ENCODE peak calls at places on chromosomes 13 and 19, in four cellular contexts. One of them, this sample, is unnamed.

GRCh38 chr19:40489882-40490230 is 23.1 kb downstream of the SPTBN4 start:
- DNase-seq in hippocampal formation: no peak
- DNase-seq in HT1080: no peak
- DNase-seq in stimulated activated CD4-positive, alpha-beta T cell treated with anti-CD3 and anti-CD28 coated beads, Interleukin-4, amount 100 ng/mL, for 1 hour: no peak
- DNase-seq in this sample: no peak

GRCh38 chr13:72643339-72643989 is 84.0 kb downstream of the MZT1 start:
- DNase-seq in HT1080: no peak
- DNase-seq in stimulated activated CD4-positive, alpha-beta T cell treated with anti-CD3 and anti-CD28 coated beads, Interleukin-4, amount 100 ng/mL, for 1 hour: peak
- DNase-seq in hippocampal formation: no peak
- DNase-seq in this sample: no peak

GRCh38 chr19:12647047-12647446 is 19.5 kb downstream of the MAN2B1 start:
- DNase-seq in stimulated activated CD4-positive, alpha-beta T cell treated with anti-CD3 and anti-CD28 coated beads, Interleukin-4, amount 100 ng/mL, for 1 hour: no peak
- DNase-seq in hippocampal formation: no peak
- DNase-seq in HT1080: no peak
- DNase-seq in this sample: no peak

GRCh38 chr13:69292789-69293425 is 814.7 kb upstream of the ATXN8OS start:
- DNase-seq in HT1080: no peak
- DNase-seq in hippocampal formation: no peak
- DNase-seq in stimulated activated CD4-positive, alpha-beta T cell treated with anti-CD3 and anti-CD28 coated beads, Interleukin-4, amount 100 ng/mL, for 1 hour: no peak
- DNase-seq in this sample: no peak

GRCh38 chr13:110113284-110113764 is 193.6 kb downstream of the COL4A1 start:
- DNase-seq in hippocampal formation: no peak
- DNase-seq in HT1080: peak
- DNase-seq in stimulated activated CD4-positive, alpha-beta T cell treated with anti-CD3 and anti-CD28 coated beads, Interleukin-4, amount 100 ng/mL, for 1 hour: no peak
- DNase-seq in this sample: no peak

GRCh38 chr13:93169980-93170379 is 56.6 kb upstream of the GPC6 start:
- DNase-seq in HT1080: peak
- DNase-seq in hippocampal formation: no peak
- DNase-seq in stimulated activated CD4-positive, alpha-beta T cell treated with anti-CD3 and anti-CD28 coated beads, Interleukin-4, amount 100 ng/mL, for 1 hour: no peak
- DNase-seq in this sample: no peak

GRCh38 chr13:73200432-73200831 is 141.6 kb downstream of the KLF5 start:
- DNase-seq in stimulated activated CD4-positive, alpha-beta T cell treated with anti-CD3 and anti-CD28 coated beads, Interleukin-4, amount 100 ng/mL, for 1 hour: no peak
- DNase-seq in HT1080: no peak
- DNase-seq in hippocampal formation: no peak
- DNase-seq in this sample: no peak

GRCh38 chr19:54203151-54203611 is 2.5 kb downstream of the RPS9 start:
- DNase-seq in hippocampal formation: no peak
- DNase-seq in stimulated activated CD4-positive, alpha-beta T cell treated with anti-CD3 and anti-CD28 coated beads, Interleukin-4, amount 100 ng/mL, for 1 hour: no peak
- DNase-seq in HT1080: no peak
- DNase-seq in this sample: no peak

GRCh38 chr13:44305845-44306244 is 67.8 kb upstream of the SERP2 start:
- DNase-seq in stimulated activated CD4-positive, alpha-beta T cell treated with anti-CD3 and anti-CD28 coated beads, Interleukin-4, amount 100 ng/mL, for 1 hour: no peak
- DNase-seq in hippocampal formation: no peak
- DNase-seq in HT1080: no peak
- DNase-seq in this sample: no peak

GRCh38 chr13:60372141-60372540 is 24.9 kb upstream of the TDRD3 start:
- DNase-seq in hippocampal formation: no peak
- DNase-seq in stimulated activated CD4-positive, alpha-beta T cell treated with anti-CD3 and anti-CD28 coated beads, Interleukin-4, amount 100 ng/mL, for 1 hour: no peak
- DNase-seq in HT1080: no peak
- DNase-seq in this sample: no peak

GRCh38 chr19:41376241-41376997 is at the start of gene TMEM91:
- DNase-seq in hippocampal formation: no peak
- DNase-seq in stimulated activated CD4-positive, alpha-beta T cell treated with anti-CD3 and anti-CD28 coated beads, Interleukin-4, amount 100 ng/mL, for 1 hour: no peak
- DNase-seq in HT1080: no peak
- DNase-seq in this sample: no peak

GRCh38 chr19:58581227-58582141 is 8.3 kb upstream of the MZF1 start:
- DNase-seq in HT1080: peak
- DNase-seq in stimulated activated CD4-positive, alpha-beta T cell treated with anti-CD3 and anti-CD28 coated beads, Interleukin-4, amount 100 ng/mL, for 1 hour: peak
- DNase-seq in hippocampal formation: no peak
- DNase-seq in this sample: peak

GRCh38 chr19:31784631-31785237 is 435.5 kb upstream of the TSHZ3 start:
- DNase-seq in HT1080: no peak
- DNase-seq in hippocampal formation: no peak
- DNase-seq in stimulated activated CD4-positive, alpha-beta T cell treated with anti-CD3 and anti-CD28 coated beads, Interleukin-4, amount 100 ng/mL, for 1 hour: no peak
- DNase-seq in this sample: peak

GRCh38 chr13:110507678-110508381 is 53.7 kb downstream of the RAB20 start:
- DNase-seq in hippocampal formation: no peak
- DNase-seq in stimulated activated CD4-positive, alpha-beta T cell treated with anti-CD3 and anti-CD28 coated beads, Interleukin-4, amount 100 ng/mL, for 1 hour: no peak
- DNase-seq in HT1080: no peak
- DNase-seq in this sample: no peak

GRCh38 chr13:40094056-40094455 is 438.6 kb downstream of the COG6 start:
- DNase-seq in hippocampal formation: no peak
- DNase-seq in stimulated activated CD4-positive, alpha-beta T cell treated with anti-CD3 and anti-CD28 coated beads, Interleukin-4, amount 100 ng/mL, for 1 hour: no peak
- DNase-seq in HT1080: no peak
- DNase-seq in this sample: no peak

GRCh38 chr19:20423381-20424207 is 142.0 kb downstream of the ZNF737 start:
- DNase-seq in hippocampal formation: peak
- DNase-seq in HT1080: no peak
- DNase-seq in stimulated activated CD4-positive, alpha-beta T cell treated with anti-CD3 and anti-CD28 coated beads, Interleukin-4, amount 100 ng/mL, for 1 hour: peak
- DNase-seq in this sample: peak

GRCh38 chr13:111531505-111531904 is 211.1 kb downstream of the TEX29 start:
- DNase-seq in hippocampal formation: no peak
- DNase-seq in stimulated activated CD4-positive, alpha-beta T cell treated with anti-CD3 and anti-CD28 coated beads, Interleukin-4, amount 100 ng/mL, for 1 hour: no peak
- DNase-seq in HT1080: peak
- DNase-seq in this sample: no peak

GRCh38 chr13:79919109-79919508 is 421.8 kb downstream of the SPRY2 start:
- DNase-seq in stimulated activated CD4-positive, alpha-beta T cell treated with anti-CD3 and anti-CD28 coated beads, Interleukin-4, amount 100 ng/mL, for 1 hour: no peak
- DNase-seq in hippocampal formation: no peak
- DNase-seq in HT1080: no peak
- DNase-seq in this sample: no peak

GRCh38 chr13:100128373-100128772 is 39.5 kb downstream of the PCCA start:
- DNase-seq in hippocampal formation: no peak
- DNase-seq in HT1080: peak
- DNase-seq in stimulated activated CD4-positive, alpha-beta T cell treated with anti-CD3 and anti-CD28 coated beads, Interleukin-4, amount 100 ng/mL, for 1 hour: peak
- DNase-seq in this sample: no peak

GRCh38 chr19:4768934-4769777 is 22.4 kb upstream of the FEM1A start:
- DNase-seq in hippocampal formation: peak
- DNase-seq in HT1080: peak
- DNase-seq in stimulated activated CD4-positive, alpha-beta T cell treated with anti-CD3 and anti-CD28 coated beads, Interleukin-4, amount 100 ng/mL, for 1 hour: peak
- DNase-seq in this sample: peak

GRCh38 chr13:40063278-40063698 is 407.8 kb downstream of the COG6 start:
- DNase-seq in HT1080: no peak
- DNase-seq in hippocampal formation: no peak
- DNase-seq in stimulated activated CD4-positive, alpha-beta T cell treated with anti-CD3 and anti-CD28 coated beads, Interleukin-4, amount 100 ng/mL, for 1 hour: no peak
- DNase-seq in this sample: no peak

GRCh38 chr19:36972594-36972993 is 56.5 kb downstream of the ZNF568 start:
- DNase-seq in HT1080: no peak
- DNase-seq in hippocampal formation: no peak
- DNase-seq in stimulated activated CD4-positive, alpha-beta T cell treated with anti-CD3 and anti-CD28 coated beads, Interleukin-4, amount 100 ng/mL, for 1 hour: no peak
- DNase-seq in this sample: no peak

GRCh38 chr13:68125087-68125480 is 894.9 kb upstream of the PCDH9 start:
- DNase-seq in stimulated activated CD4-positive, alpha-beta T cell treated with anti-CD3 and anti-CD28 coated beads, Interleukin-4, amount 100 ng/mL, for 1 hour: no peak
- DNase-seq in HT1080: peak
- DNase-seq in hippocampal formation: no peak
- DNase-seq in this sample: no peak

GRCh38 chr13:39350461-39350881 is 252.5 kb downstream of the LHFPL6 start:
- DNase-seq in HT1080: no peak
- DNase-seq in hippocampal formation: no peak
- DNase-seq in stimulated activated CD4-positive, alpha-beta T cell treated with anti-CD3 and anti-CD28 coated beads, Interleukin-4, amount 100 ng/mL, for 1 hour: no peak
- DNase-seq in this sample: peak

GRCh38 chr13:23637813-23638212 is 67.6 kb downstream of the TNFRSF19 start:
- DNase-seq in hippocampal formation: peak
- DNase-seq in HT1080: no peak
- DNase-seq in stimulated activated CD4-positive, alpha-beta T cell treated with anti-CD3 and anti-CD28 coated beads, Interleukin-4, amount 100 ng/mL, for 1 hour: no peak
- DNase-seq in this sample: no peak

GRCh38 chr13:90448466-90449037 is 898.9 kb upstream of the MIR17HG start:
- DNase-seq in hippocampal formation: no peak
- DNase-seq in stimulated activated CD4-positive, alpha-beta T cell treated with anti-CD3 and anti-CD28 coated beads, Interleukin-4, amount 100 ng/mL, for 1 hour: no peak
- DNase-seq in HT1080: no peak
- DNase-seq in this sample: no peak

This sample was measured in dorsolateral prefrontal cortex.